ENCODE peak calls at places on chromosome 3, in six cellular contexts. O, E, A, K, P and N are unnamed samples.
A peak's percentile ranks its signal among the peaks of the same experiment; 100 is the strongest.

GRCh38 chr3:99503350-99503749 is 135.0 kb upstream of the COL8A1 start:
- DNase-seq in A (no peak), K (peak; percentile 48), P (no peak), E (peak; percentile 20), O (no peak), N (no peak)

GRCh38 chr3:188202358-188203138 is 48.6 kb downstream of the LPP start:
- DNase-seq in P (no peak), E (no peak), K (no peak), O (no peak), A (no peak), N (no peak)

GRCh38 chr3:52350436-52350835 is 34.3 kb downstream of the DNAH1 start:
- DNase-seq in A (no peak), E (no peak), K (peak; percentile 29), O (no peak), P (no peak), N (no peak)

GRCh38 chr3:16137977-16138376 is 36.5 kb upstream of the GALNT15 start:
- DNase-seq in A (no peak), O (no peak), E (no peak), P (no peak), K (no peak), N (no peak)

GRCh38 chr3:160447544-160447943 is 2.0 kb downstream of the TRIM59 start:
- DNase-seq in P (no peak), K (no peak), A (no peak), E (no peak), O (no peak), N (no peak)

GRCh38 chr3:73586628-73587027 is 38.1 kb downstream of the PDZRN3 start:
- DNase-seq in O (no peak), P (no peak), A (no peak), E (no peak), K (no peak), N (no peak)

GRCh38 chr3:141939759-141940158 is 63.3 kb downstream of the ATP1B3 start:
- DNase-seq in P (no peak), K (no peak), A (peak; percentile 6), O (no peak), E (no peak), N (no peak)

GRCh38 chr3:108404409-108404808 is 106.0 kb downstream of the MYH15 start:
- DNase-seq in K (no peak), A (no peak), P (no peak), E (no peak), O (no peak), N (no peak)

GRCh38 chr3:54731697-54732445 is 196.0 kb downstream of the LRTM1 start:
- DNase-seq in P (no peak), A (no peak), K (no peak), E (no peak), O (no peak), N (no peak)

GRCh38 chr3:163785693-163786092 is 1292.6 kb downstream of the SI start:
- DNase-seq in O (no peak), P (no peak), K (no peak), E (no peak), A (no peak), N (no peak)

GRCh38 chr3:98906230-98906629 is 4.7 kb upstream of the DCBLD2 start:
- DNase-seq in O (no peak), E (no peak), A (no peak), P (no peak), K (no peak), N (no peak)

GRCh38 chr3:194313642-194314430 is 37.3 kb downstream of the CPN2 start:
- DNase-seq in E (peak; percentile 49), K (peak; percentile 89), A (no peak), P (peak; percentile 89), O (no peak), N (peak; percentile 90)

GRCh38 chr3:58345457-58345856 is 12.8 kb downstream of the PXK start:
- DNase-seq in K (no peak), A (no peak), O (no peak), E (no peak), P (no peak), N (no peak)

GRCh38 chr3:144197116-144197515 is 225.5 kb downstream of the DIPK2A start:
- DNase-seq in O (no peak), P (no peak), A (no peak), E (no peak), K (no peak), N (no peak)

GRCh38 chr3:53804697-53805462 is 41.3 kb downstream of the CHDH start:
- DNase-seq in P (peak; percentile 28), O (no peak), E (no peak), A (no peak), K (no peak), N (no peak)

GRCh38 chr3:196639517-196640500 is at the start of gene NRROS:
- DNase-seq in O (peak; percentile 65), E (peak; percentile 66), A (no peak), K (peak; percentile 74), P (peak; percentile 44), N (peak; percentile 33)

GRCh38 chr3:134600685-134601502 is 49.9 kb downstream of the KY start:
- DNase-seq in K (peak; percentile 78), O (peak; percentile 69), E (peak; percentile 66), A (peak; percentile 67), P (no peak), N (peak; percentile 73)

GRCh38 chr3:127033786-127034185 is 50.9 kb downstream of the PLXNA1 start:
- DNase-seq in E (no peak), O (no peak), P (no peak), K (peak; percentile 48), A (no peak), N (no peak)

GRCh38 chr3:67037615-67038014 is 39.5 kb downstream of the KBTBD8 start:
- DNase-seq in A (no peak), O (no peak), P (no peak), K (no peak), E (no peak), N (no peak)

GRCh38 chr3:120773932-120774331 is 31.4 kb downstream of the GTF2E1 start:
- DNase-seq in P (no peak), E (no peak), A (no peak), O (no peak), K (no peak), N (no peak)

GRCh38 chr3:115254492-115255196 is 107.6 kb upstream of the ZBTB20 start:
- DNase-seq in A (no peak), O (no peak), E (no peak), K (peak; percentile 43), P (no peak), N (no peak)

GRCh38 chr3:44825264-44825925 is 36.3 kb upstream of the TMEM42 start:
- DNase-seq in P (no peak), E (no peak), K (no peak), O (no peak), A (no peak), N (no peak)

GRCh38 chr3:195697582-195698324 is 23.0 kb upstream of the MUC20 start:
- DNase-seq in O (no peak), A (no peak), P (no peak), E (no peak), K (no peak), N (no peak)

GRCh38 chr3:183907176-183907575 is 22.5 kb upstream of the PARL start:
- DNase-seq in K (no peak), E (no peak), A (no peak), P (no peak), O (no peak), N (no peak)

GRCh38 chr3:61299343-61299742 is 48.1 kb upstream of the FHIT start:
- DNase-seq in K (no peak), O (no peak), P (no peak), E (no peak), A (no peak), N (no peak)

GRCh38 chr3:177385186-177385585 is 187.9 kb upstream of the TBL1XR1 start:
- DNase-seq in O (no peak), A (no peak), E (no peak), K (no peak), P (no peak), N (no peak)
- H3K4me1 ChIP-seq in O (no peaks in the 10 kb centered on the region), A (no peaks in the 10 kb centered on the region), E (no peaks in the 10 kb centered on the region), K (peaks cover 7% of the 10 kb centered on the region), P (no peaks in the 10 kb centered on the region), N (peaks cover 2% of the 10 kb centered on the region)

DNA sequence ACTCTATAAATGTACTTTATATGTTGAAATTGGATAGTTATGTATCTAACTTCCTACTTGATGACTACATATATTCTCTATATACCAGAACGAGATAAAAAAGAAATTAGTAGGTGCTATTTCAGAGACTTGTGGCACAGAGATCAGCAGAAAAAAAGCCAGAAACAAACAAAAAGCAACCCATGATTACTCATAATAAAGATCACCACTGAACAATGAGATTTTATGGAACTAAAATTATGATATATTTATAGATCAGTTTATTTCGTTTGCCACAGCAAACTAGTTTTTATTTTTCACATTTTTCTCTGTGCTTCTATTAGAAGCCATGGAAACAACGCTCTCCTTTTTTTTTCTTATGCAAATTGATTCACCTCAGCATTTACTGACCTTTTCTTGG is 15.1 kb upstream of the PROK2 start:
- DNase-seq in O (no peak), K (no peak), P (no peak), A (no peak), E (no peak), N (no peak)
- H3K27me3 ChIP-seq in O (peaks cover 7% of the 10 kb centered on the region), K (peaks cover 3% of the 10 kb centered on the region), P (peaks cover 8% of the 10 kb centered on the region), A (no peaks in the 10 kb centered on the region), E (no peaks in the 10 kb centered on the region), N (no peaks in the 10 kb centered on the region)

GRCh38 chr3:197674741-197675567 is 61.8 kb downstream of the RUBCN start:
- DNase-seq in P (no peak), K (no peak), O (no peak), A (no peak), E (no peak), N (no peak)

GRCh38 chr3:197675568-197675860 is 61.2 kb downstream of the RUBCN start:
- DNase-seq in E (no peak), K (no peak), A (no peak), O (no peak), P (no peak), N (no peak)

GRCh38 chr3:197667968-197668367 is 68.7 kb downstream of the RUBCN start:
- DNase-seq in E (no peak), K (no peak), O (no peak), P (no peak), A (no peak), N (no peak)

DNA sequence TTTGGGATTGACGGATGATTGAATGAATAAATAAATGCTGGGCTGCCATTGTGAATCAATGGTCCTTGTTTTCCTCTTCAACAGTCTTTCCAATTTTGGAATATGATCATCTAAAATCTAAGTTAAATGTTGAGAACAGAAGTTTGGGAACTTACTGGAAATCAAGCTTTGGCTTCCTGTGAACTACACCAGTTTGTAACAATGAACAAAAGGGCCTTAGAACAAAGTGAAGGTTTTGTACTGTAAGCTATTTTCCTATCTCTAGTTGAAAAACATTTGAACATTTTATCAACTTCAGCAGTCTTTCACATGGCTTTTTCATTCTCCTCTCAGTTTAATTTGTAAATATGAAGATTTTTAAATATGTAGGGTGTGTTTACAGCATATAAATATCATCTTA is 66.3 kb downstream of the RUBCN start:
- DNase-seq in P (no peak), K (no peak), O (no peak), A (no peak), E (no peak), N (no peak)
- H3K4me3 ChIP-seq in P (no peak overlapping the region), K (no peak overlapping the region), O (no peak overlapping the region), A (no peak overlapping the region), E (no peak overlapping the region), N (no peak overlapping the region)

GRCh38 chr3:5021116-5021515 is 41.9 kb downstream of the BHLHE40 start:
- DNase-seq in K (no peak), E (no peak), O (no peak), A (no peak), P (no peak), N (no peak)
- H3K4me1 ChIP-seq in K (peaks cover 22% of the 10 kb centered on the region), E (peaks cover 9% of the 10 kb centered on the region), O (peaks cover 8% of the 10 kb centered on the region), A (no peaks in the 10 kb centered on the region), P (no peaks in the 10 kb centered on the region), N (peaks cover under 1% of the 10 kb centered on the region)